ENCODE peak calls at places on chromosome 2, in five cellular contexts. B, Q, V, Y and C are unnamed samples.

GRCh38 chr2:20570249-20570648 is 80.6 kb downstream of the HS1BP3 start:
- DNase-seq in B (no peak), Q (no peak), V (no peak), Y (no peak), C (peak; percentile 37)

GRCh38 chr2:223010641-223011040 is 41.3 kb upstream of the KCNE4 start:
- DNase-seq in B (no peak), Q (no peak), V (peak; percentile 31), Y (no peak), C (no peak)

GRCh38 chr2:153163055-153163454 is 315.5 kb downstream of the RPRM start:
- DNase-seq in B (peak; percentile 89), Q (no peak), V (peak; percentile 35), Y (peak; percentile 3), C (no peak)

GRCh38 chr2:163736433-163737168 is 793 bp upstream of the FIGN start:
- DNase-seq in B (peak; percentile 90), Q (peak; percentile 46), V (no peak), Y (no peak), C (peak; percentile 55)

GRCh38 chr2:210225461-210225798 is 183 bp upstream of the ACADL start:
- DNase-seq in B (no peak), Q (peak; percentile 26), V (peak; percentile 12), Y (no peak), C (no peak)

GRCh38 chr2:46831037-46831868 is 84.4 kb downstream of the MCFD2 start:
- DNase-seq in B (no peak), Q (peak; percentile 78), V (no peak), Y (no peak), C (no peak)

GRCh38 chr2:221308507-221309054 is 263.5 kb downstream of the EPHA4 start:
- DNase-seq in B (no peak), Q (no peak), V (no peak), Y (no peak), C (no peak)

GRCh38 chr2:241668354-241668753 is 18.3 kb downstream of the DTYMK start:
- DNase-seq in B (no peak), Q (no peak), V (no peak), Y (no peak), C (no peak)

GRCh38 chr2:20224716-20225293 is at the start of gene SDC1:
- DNase-seq in B (peak; percentile 76), Q (peak; percentile 48), V (peak; percentile 53), Y (peak; percentile 25), C (peak; percentile 87)

GRCh38 chr2:205052781-205053180 is 507.5 kb downstream of the PARD3B start:
- DNase-seq in B (no peak), Q (no peak), V (no peak), Y (no peak), C (no peak)

GRCh38 chr2:189492451-189492850 is 51.2 kb downstream of the WDR75 start:
- DNase-seq in B (no peak), Q (no peak), V (peak; percentile 60), Y (no peak), C (no peak)

GRCh38 chr2:28606986-28607441 is 111.2 kb downstream of the PLB1 start:
- DNase-seq in B (peak; percentile 44), Q (no peak), V (no peak), Y (no peak), C (peak; percentile 72)

GRCh38 chr2:57373530-57373929 is 673.1 kb upstream of the VRK2 start:
- DNase-seq in B (no peak), Q (peak; percentile 41), V (peak; percentile 85), Y (no peak), C (no peak)

GRCh38 chr2:101658387-101658786 is 39.1 kb upstream of the MAP4K4 start:
- DNase-seq in B (no peak), Q (no peak), V (no peak), Y (no peak), C (no peak)

GRCh38 chr2:237591379-237591881 is 896 bp upstream of the RAB17 start:
- DNase-seq in B (no peak), Q (peak; percentile 61), V (no peak), Y (no peak), C (peak; percentile 67)

GRCh38 chr2:126777620-126777978 is 121.1 kb upstream of the TEX51 start:
- DNase-seq in B (no peak), Q (no peak), V (no peak), Y (no peak), C (no peak)

GRCh38 chr2:218826791-218827190 is 4.8 kb downstream of the PRKAG3 start:
- DNase-seq in B (no peak), Q (no peak), V (no peak), Y (no peak), C (no peak)

GRCh38 chr2:105056245-105056644 is 18.4 kb downstream of the MRPS9 start:
- DNase-seq in B (no peak), Q (no peak), V (no peak), Y (no peak), C (no peak)

GRCh38 chr2:145750617-145751016 is 1230.7 kb upstream of the ZEB2 start:
- DNase-seq in B (no peak), Q (no peak), V (no peak), Y (no peak), C (no peak)
- H3K4me3 ChIP-seq in B (no peak overlapping the region), Q (no peak overlapping the region), V (no peak overlapping the region), Y (no peak overlapping the region), C (no peak overlapping the region)

DNA sequence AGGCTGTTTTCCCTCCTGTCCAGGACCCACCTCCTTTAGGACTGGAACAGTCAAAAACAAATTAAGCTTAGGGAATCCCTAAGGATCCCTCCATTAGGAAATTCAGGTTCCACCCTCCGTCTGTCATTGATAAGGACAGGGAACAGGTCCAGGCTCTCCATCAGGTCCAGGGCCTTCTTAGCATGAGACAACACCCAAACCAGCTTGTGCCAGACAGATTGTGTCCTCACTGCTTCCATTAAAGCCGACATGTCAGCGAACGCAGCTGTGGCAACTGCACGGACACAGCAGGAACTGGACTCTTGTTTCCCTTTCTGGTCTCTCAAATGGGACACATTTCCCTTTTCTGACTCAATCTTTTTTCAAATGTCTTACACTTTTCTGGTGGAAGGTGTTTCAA is 81.4 kb downstream of the BCL11A start:
- DNase-seq in B (no peak), Q (no peak), V (no peak), Y (no peak), C (no peak)
- H3K4me3 ChIP-seq in B (no peak overlapping the region), Q (no peak overlapping the region), V (no peak overlapping the region), Y (no peak overlapping the region), C (no peak overlapping the region)

GRCh38 chr2:227813229-227813561 is 447 bp upstream of the CCL20 start:
- DNase-seq in B (no peak), Q (no peak), V (no peak), Y (no peak), C (no peak)

GRCh38 chr2:227816507-227817274 is 3.0 kb downstream of the CCL20 start:
- DNase-seq in B (no peak), Q (peak; percentile 75), V (no peak), Y (no peak), C (no peak)

GRCh38 chr2:227815066-227815465 is 1.4 kb downstream of the CCL20 start:
- DNase-seq in B (no peak), Q (no peak), V (no peak), Y (no peak), C (no peak)

GRCh38 chr2:227812001-227812400 is 1.6 kb upstream of the CCL20 start:
- DNase-seq in B (no peak), Q (no peak), V (no peak), Y (no peak), C (no peak)

GRCh38 chr2:227813562-227814353 is at the start of gene CCL20:
- DNase-seq in B (peak; percentile 19), Q (no peak), V (peak; percentile 66), Y (no peak), C (no peak)
- H3K4me3 ChIP-seq in B (no peak within 1 kb of the TSS), Q (peak within 1 kb of the TSS; percentile 58), V (peak within 1 kb of the TSS; percentile 1), Y (no peak within 1 kb of the TSS), C (no peak within 1 kb of the TSS)

DNA sequence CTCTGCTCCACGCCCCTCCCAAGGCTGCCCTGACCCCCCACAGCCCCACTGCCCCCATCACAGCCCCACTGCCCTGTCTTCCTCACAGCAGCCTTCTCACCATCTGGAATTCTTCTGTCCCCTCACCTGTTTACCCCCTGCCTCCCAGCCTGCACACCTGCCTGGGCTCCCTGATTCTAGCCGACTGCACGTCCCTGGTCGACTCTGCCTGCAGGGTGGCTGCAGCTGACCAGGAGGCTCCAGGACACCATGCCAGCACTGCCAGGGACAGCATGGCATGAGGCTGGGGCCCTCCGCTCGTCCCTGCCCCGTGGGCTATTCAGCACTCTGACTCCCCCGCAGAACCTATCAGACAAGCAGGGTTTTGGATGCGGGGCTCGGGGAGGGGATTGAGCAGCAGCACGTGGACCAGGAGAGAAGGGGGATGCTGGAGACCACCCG is 254.1 kb downstream of the HDAC4 start:
- DNase-seq in B (no peak), Q (no peak), V (no peak), Y (no peak), C (peak; percentile 50)
- H3K4me3 ChIP-seq in B (no peak overlapping the region), Q (no peak overlapping the region), V (no peak overlapping the region), Y (no peak overlapping the region), C (no peak overlapping the region)

DNA sequence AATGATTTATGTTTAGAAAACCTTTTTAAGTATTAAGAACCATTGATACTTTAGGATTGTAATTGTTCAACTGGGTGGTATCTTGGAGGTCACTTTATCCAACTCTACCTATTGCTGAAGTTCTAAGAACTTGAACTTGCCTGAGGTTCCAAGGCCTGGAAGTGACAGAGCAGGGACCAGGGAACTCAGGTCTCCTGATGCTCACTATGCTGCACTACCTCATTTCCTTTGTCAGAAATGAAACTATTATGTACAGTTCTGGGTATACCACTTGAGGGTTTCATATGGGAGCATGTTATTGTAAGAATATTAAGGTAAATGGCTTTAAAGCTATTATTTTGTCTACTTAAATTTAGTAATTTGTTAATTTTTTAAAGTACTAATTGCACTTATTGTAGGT is 3.0 kb downstream of the MBD5 start:
- DNase-seq in B (no peak), Q (no peak), V (no peak), Y (no peak), C (no peak)
- H3K4me3 ChIP-seq in B (no peak overlapping the region), Q (no peak overlapping the region), V (no peak overlapping the region), Y (no peak overlapping the region), C (no peak overlapping the region)